ENCODE peak calls at places on chromosomes 1 and 21, in ten cellular contexts. One of them, this sample, is unnamed.

GRCh38 chr1:58764294-58764978 is 19.4 kb downstream of the JUN start:
- DNase-seq in breast epithelium: no peak
- DNase-seq in neural progenitor cell: no peak
- DNase-seq in SJSA1: peak; percentile 56
- DNase-seq in IMR-90: peak; percentile 90
- DNase-seq in pancreas: no peak
- DNase-seq in heart left ventricle: no peak
- DNase-seq in PC-3: peak; percentile 70
- DNase-seq in fibroblast of lung: peak; percentile 72
- DNase-seq in transverse colon: no peak
- DNase-seq in this sample: no peak

GRCh38 chr1:179002552-179003345 is 22.9 kb upstream of the FAM20B start:
- DNase-seq in breast epithelium: no peak
- DNase-seq in neural progenitor cell: peak; percentile 93
- DNase-seq in SJSA1: peak; percentile 82
- DNase-seq in IMR-90: peak; percentile 52
- DNase-seq in pancreas: peak; percentile 44
- DNase-seq in heart left ventricle: peak; percentile 71
- DNase-seq in PC-3: peak; percentile 68
- DNase-seq in fibroblast of lung: peak; percentile 67
- DNase-seq in transverse colon: peak; percentile 79
- DNase-seq in this sample: peak; percentile 88

GRCh38 chr1:90964444-90965035 is 57.3 kb downstream of the ZNF644 start:
- DNase-seq in breast epithelium: no peak
- DNase-seq in neural progenitor cell: peak; percentile 15
- DNase-seq in SJSA1: no peak
- DNase-seq in IMR-90: peak; percentile 21
- DNase-seq in pancreas: no peak
- DNase-seq in heart left ventricle: no peak
- DNase-seq in PC-3: peak; percentile 44
- DNase-seq in fibroblast of lung: peak; percentile 46
- DNase-seq in transverse colon: no peak
- DNase-seq in this sample: peak; percentile 49

GRCh38 chr1:161484613-161485012 is 20.6 kb upstream of the FCGR2A start:
- DNase-seq in breast epithelium: no peak
- DNase-seq in neural progenitor cell: no peak
- DNase-seq in SJSA1: no peak
- DNase-seq in IMR-90: no peak
- DNase-seq in pancreas: no peak
- DNase-seq in heart left ventricle: no peak
- DNase-seq in PC-3: peak; percentile 37
- DNase-seq in fibroblast of lung: no peak
- DNase-seq in transverse colon: no peak
- DNase-seq in this sample: no peak

GRCh38 chr1:7785108-7785507 is 1.0 kb downstream of the PER3 start:
- DNase-seq in breast epithelium: no peak
- DNase-seq in neural progenitor cell: no peak
- DNase-seq in SJSA1: no peak
- DNase-seq in IMR-90: no peak
- DNase-seq in pancreas: no peak
- DNase-seq in heart left ventricle: no peak
- DNase-seq in PC-3: no peak
- DNase-seq in fibroblast of lung: no peak
- DNase-seq in transverse colon: no peak
- DNase-seq in this sample: no peak

GRCh38 chr1:156608981-156609380 is 7.7 kb upstream of the GPATCH4 start:
- DNase-seq in breast epithelium: no peak
- DNase-seq in neural progenitor cell: peak; percentile 58
- DNase-seq in SJSA1: no peak
- DNase-seq in IMR-90: no peak
- DNase-seq in pancreas: no peak
- DNase-seq in heart left ventricle: no peak
- DNase-seq in PC-3: peak; percentile 74
- DNase-seq in fibroblast of lung: no peak
- DNase-seq in transverse colon: peak; percentile 43
- DNase-seq in this sample: peak; percentile 58

GRCh38 chr1:53715478-53715877 is 23.5 kb downstream of the GLIS1 start:
- DNase-seq in breast epithelium: no peak
- DNase-seq in neural progenitor cell: peak; percentile 77
- DNase-seq in SJSA1: peak; percentile 72
- DNase-seq in IMR-90: peak; percentile 14
- DNase-seq in pancreas: no peak
- DNase-seq in heart left ventricle: no peak
- DNase-seq in PC-3: peak; percentile 31
- DNase-seq in fibroblast of lung: peak; percentile 39
- DNase-seq in transverse colon: no peak
- DNase-seq in this sample: no peak

GRCh38 chr1:233440952-233441401 is 113.5 kb downstream of the MAP3K21 start:
- DNase-seq in breast epithelium: no peak
- DNase-seq in neural progenitor cell: peak; percentile 87
- DNase-seq in SJSA1: no peak
- DNase-seq in IMR-90: peak; percentile 28
- DNase-seq in pancreas: peak; percentile 18
- DNase-seq in heart left ventricle: no peak
- DNase-seq in PC-3: peak; percentile 96
- DNase-seq in fibroblast of lung: peak; percentile 68
- DNase-seq in transverse colon: no peak
- DNase-seq in this sample: peak; percentile 78

GRCh38 chr1:52473039-52473438 is 68.6 kb downstream of the PRPF38A start:
- DNase-seq in breast epithelium: no peak
- DNase-seq in neural progenitor cell: no peak
- DNase-seq in SJSA1: no peak
- DNase-seq in IMR-90: no peak
- DNase-seq in pancreas: no peak
- DNase-seq in heart left ventricle: no peak
- DNase-seq in PC-3: no peak
- DNase-seq in fibroblast of lung: no peak
- DNase-seq in transverse colon: no peak
- DNase-seq in this sample: no peak

GRCh38 chr1:241639040-241639652 is 1.0 kb downstream of the CHML start:
- DNase-seq in breast epithelium: peak; percentile 21
- DNase-seq in neural progenitor cell: no peak
- DNase-seq in SJSA1: peak; percentile 78
- DNase-seq in IMR-90: peak; percentile 23
- DNase-seq in pancreas: no peak
- DNase-seq in heart left ventricle: no peak
- DNase-seq in PC-3: peak; percentile 53
- DNase-seq in fibroblast of lung: peak; percentile 22
- DNase-seq in transverse colon: no peak
- DNase-seq in this sample: peak; percentile 21

GRCh38 chr1:160862151-160863061 is at the start of gene CD244:
- DNase-seq in breast epithelium: no peak
- DNase-seq in neural progenitor cell: no peak
- DNase-seq in SJSA1: no peak
- DNase-seq in IMR-90: no peak
- DNase-seq in pancreas: no peak
- DNase-seq in heart left ventricle: peak; percentile 34
- DNase-seq in PC-3: peak; percentile 64
- DNase-seq in fibroblast of lung: no peak
- DNase-seq in transverse colon: peak; percentile 46
- DNase-seq in this sample: peak; percentile 57

GRCh38 chr1:41639332-41639936 is 155.0 kb upstream of the EDN2 start:
- DNase-seq in breast epithelium: no peak
- DNase-seq in neural progenitor cell: no peak
- DNase-seq in SJSA1: no peak
- DNase-seq in IMR-90: peak; percentile 90
- DNase-seq in pancreas: no peak
- DNase-seq in heart left ventricle: no peak
- DNase-seq in PC-3: no peak
- DNase-seq in fibroblast of lung: peak; percentile 63
- DNase-seq in transverse colon: no peak
- DNase-seq in this sample: no peak

GRCh38 chr1:224175615-224176014 is 7.4 kb upstream of the DEGS1 start:
- DNase-seq in breast epithelium: no peak
- DNase-seq in neural progenitor cell: peak; percentile 73
- DNase-seq in SJSA1: no peak
- DNase-seq in IMR-90: peak; percentile 5
- DNase-seq in pancreas: no peak
- DNase-seq in heart left ventricle: peak; percentile 34
- DNase-seq in PC-3: no peak
- DNase-seq in fibroblast of lung: no peak
- DNase-seq in transverse colon: no peak
- DNase-seq in this sample: no peak

GRCh38 chr1:111593403-111594127 is 26.0 kb upstream of the RAP1A start:
- DNase-seq in breast epithelium: no peak
- DNase-seq in neural progenitor cell: no peak
- DNase-seq in SJSA1: no peak
- DNase-seq in IMR-90: no peak
- DNase-seq in pancreas: no peak
- DNase-seq in heart left ventricle: peak; percentile 28
- DNase-seq in PC-3: no peak
- DNase-seq in fibroblast of lung: no peak
- DNase-seq in transverse colon: no peak
- DNase-seq in this sample: no peak

GRCh38 chr1:155977607-155978324 is 581 bp downstream of the ARHGEF2 start:
- DNase-seq in breast epithelium: peak; percentile 35
- DNase-seq in neural progenitor cell: peak; percentile 67
- DNase-seq in SJSA1: no peak
- DNase-seq in IMR-90: no peak
- DNase-seq in pancreas: no peak
- DNase-seq in heart left ventricle: peak; percentile 70
- DNase-seq in PC-3: peak; percentile 31
- DNase-seq in fibroblast of lung: no peak
- DNase-seq in transverse colon: peak; percentile 51
- DNase-seq in this sample: peak; percentile 31

GRCh38 chr1:67429011-67429527 is 1.1 kb downstream of the SERBP1 start:
- DNase-seq in breast epithelium: no peak
- DNase-seq in neural progenitor cell: peak; percentile 24
- DNase-seq in SJSA1: no peak
- DNase-seq in IMR-90: no peak
- DNase-seq in pancreas: peak; percentile 14
- DNase-seq in heart left ventricle: no peak
- DNase-seq in PC-3: peak; percentile 32
- DNase-seq in fibroblast of lung: peak; percentile 21
- DNase-seq in transverse colon: no peak
- DNase-seq in this sample: peak; percentile 34

GRCh38 chr1:59116920-59117542 is 179.9 kb upstream of the FGGY start:
- DNase-seq in breast epithelium: no peak
- DNase-seq in neural progenitor cell: peak; percentile 66
- DNase-seq in SJSA1: peak; percentile 64
- DNase-seq in IMR-90: peak; percentile 56
- DNase-seq in pancreas: no peak
- DNase-seq in heart left ventricle: no peak
- DNase-seq in PC-3: peak; percentile 44
- DNase-seq in fibroblast of lung: peak; percentile 49
- DNase-seq in transverse colon: no peak
- DNase-seq in this sample: no peak

GRCh38 chr1:192793983-192794767 is 14.7 kb upstream of the RGS2 start:
- DNase-seq in breast epithelium: no peak
- DNase-seq in neural progenitor cell: no peak
- DNase-seq in SJSA1: no peak
- DNase-seq in IMR-90: peak; percentile 51
- DNase-seq in pancreas: no peak
- DNase-seq in heart left ventricle: no peak
- DNase-seq in PC-3: no peak
- DNase-seq in fibroblast of lung: no peak
- DNase-seq in transverse colon: no peak
- DNase-seq in this sample: no peak

DNA sequence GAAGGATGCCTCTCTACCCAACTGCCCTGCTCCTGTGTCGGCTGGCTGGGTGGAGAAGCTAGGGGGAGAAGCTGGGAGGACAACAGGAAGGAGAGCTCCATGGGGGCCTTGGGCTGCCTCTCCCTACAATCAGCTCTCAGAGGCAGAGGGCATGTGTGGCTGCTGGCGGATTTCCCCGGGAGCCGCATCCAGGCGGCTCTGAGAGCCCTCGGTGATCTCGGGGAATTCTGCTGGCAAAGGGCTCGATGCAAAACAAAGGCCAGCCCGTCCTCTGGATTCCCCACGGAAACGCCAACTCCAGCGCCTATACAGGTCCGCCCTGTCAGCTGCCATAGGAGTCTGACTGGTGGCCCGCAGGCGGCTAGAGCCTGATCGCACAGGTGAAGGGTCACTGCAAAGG is 26.4 kb upstream of the EVA1B start:
- DNase-seq in breast epithelium: peak; percentile 50
- DNase-seq in neural progenitor cell: no peak
- DNase-seq in SJSA1: no peak
- DNase-seq in IMR-90: no peak
- DNase-seq in pancreas: no peak
- DNase-seq in heart left ventricle: peak; percentile 37
- DNase-seq in PC-3: no peak
- DNase-seq in fibroblast of lung: no peak
- DNase-seq in transverse colon: no peak
- DNase-seq in this sample: no peak
- H3K4me1 ChIP-seq in breast epithelium: peaks cover 23% of the 10 kb centered on the region
- H3K4me1 ChIP-seq in neural progenitor cell: peaks cover 18% of the 10 kb centered on the region
- H3K4me1 ChIP-seq in SJSA1: peaks cover 50% of the 10 kb centered on the region
- H3K4me1 ChIP-seq in IMR-90: peaks cover 45% of the 10 kb centered on the region
- H3K4me1 ChIP-seq in pancreas: no peaks in the 10 kb centered on the region
- H3K4me1 ChIP-seq in heart left ventricle: peaks cover 18% of the 10 kb centered on the region
- H3K4me1 ChIP-seq in PC-3: peaks cover 49% of the 10 kb centered on the region
- H3K4me1 ChIP-seq in fibroblast of lung: peaks cover 48% of the 10 kb centered on the region
- H3K4me1 ChIP-seq in transverse colon: peaks cover 4% of the 10 kb centered on the region
- H3K4me1 ChIP-seq in this sample: no peaks in the 10 kb centered on the region

DNA sequence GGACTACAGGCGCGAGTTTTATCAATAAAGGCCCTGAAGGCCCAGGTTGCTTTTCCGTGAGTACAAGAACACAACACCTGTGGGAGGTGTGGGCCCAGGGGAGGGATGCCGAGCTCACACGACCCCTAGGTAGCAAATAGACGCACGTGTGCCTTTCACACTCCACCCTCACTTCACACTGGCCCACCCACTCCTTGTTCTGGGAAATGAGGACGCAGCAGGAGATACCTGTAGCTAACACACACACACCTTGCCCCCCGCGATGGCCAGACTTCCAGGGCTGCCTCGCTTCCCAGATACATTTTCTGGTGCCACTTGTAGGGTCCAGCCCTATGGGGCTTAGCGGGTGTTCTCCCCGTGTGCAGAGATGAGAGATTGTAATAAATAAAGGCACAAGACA is 4.3 kb upstream of the CCDC27 start:
- DNase-seq in breast epithelium: no peak
- DNase-seq in neural progenitor cell: no peak
- DNase-seq in SJSA1: no peak
- DNase-seq in IMR-90: no peak
- DNase-seq in pancreas: no peak
- DNase-seq in heart left ventricle: no peak
- DNase-seq in PC-3: no peak
- DNase-seq in fibroblast of lung: no peak
- DNase-seq in transverse colon: no peak
- DNase-seq in this sample: no peak
- H3K4me3 ChIP-seq in breast epithelium: peak overlapping the region; percentile 86
- H3K4me3 ChIP-seq in neural progenitor cell: no peak overlapping the region
- H3K4me3 ChIP-seq in SJSA1: no peak overlapping the region
- H3K4me3 ChIP-seq in IMR-90: no peak overlapping the region
- H3K4me3 ChIP-seq in pancreas: no peak overlapping the region
- H3K4me3 ChIP-seq in heart left ventricle: peak overlapping the region; percentile 85
- H3K4me3 ChIP-seq in PC-3: peak overlapping the region; percentile 87
- H3K4me3 ChIP-seq in fibroblast of lung: peak overlapping the region; percentile 73
- H3K4me3 ChIP-seq in transverse colon: peak overlapping the region; percentile 82
- H3K4me3 ChIP-seq in this sample: no peak overlapping the region

GRCh38 chr1:16724718-16725438 is 15.4 kb upstream of the RNU1-4 start:
- DNase-seq in breast epithelium: peak; percentile 28
- DNase-seq in neural progenitor cell: peak; percentile 16
- DNase-seq in SJSA1: peak; percentile 65
- DNase-seq in IMR-90: no peak
- DNase-seq in pancreas: peak; percentile 26
- DNase-seq in heart left ventricle: peak; percentile 27
- DNase-seq in PC-3: peak; percentile 1
- DNase-seq in fibroblast of lung: no peak
- DNase-seq in transverse colon: peak; percentile 13
- DNase-seq in this sample: no peak
- H3K27me3 ChIP-seq in breast epithelium: peaks cover 13% of the 10 kb centered on the region
- H3K27me3 ChIP-seq in neural progenitor cell: peaks cover 9% of the 10 kb centered on the region
- H3K27me3 ChIP-seq in SJSA1: peaks cover 21% of the 10 kb centered on the region
- H3K27me3 ChIP-seq in IMR-90: peaks cover 64% of the 10 kb centered on the region
- H3K27me3 ChIP-seq in pancreas: no peaks in the 10 kb centered on the region
- H3K27me3 ChIP-seq in heart left ventricle: peaks cover 16% of the 10 kb centered on the region
- H3K27me3 ChIP-seq in PC-3: peaks cover 5% of the 10 kb centered on the region
- H3K27me3 ChIP-seq in fibroblast of lung: peaks cover 9% of the 10 kb centered on the region
- H3K27me3 ChIP-seq in transverse colon: peaks cover 25% of the 10 kb centered on the region
- H3K27me3 ChIP-seq in this sample: peaks cover 11% of the 10 kb centered on the region

GRCh38 chr21:34814529-34814951 is 145.7 kb downstream of the CLIC6 start:
- DNase-seq in breast epithelium: peak; percentile 85
- DNase-seq in neural progenitor cell: no peak
- DNase-seq in SJSA1: peak; percentile 18
- DNase-seq in IMR-90: no peak
- DNase-seq in pancreas: no peak
- DNase-seq in heart left ventricle: no peak
- DNase-seq in PC-3: no peak
- DNase-seq in fibroblast of lung: no peak
- DNase-seq in transverse colon: no peak
- DNase-seq in this sample: no peak
- H3K4me1 ChIP-seq in breast epithelium: peaks cover 55% of the 10 kb centered on the region
- H3K4me1 ChIP-seq in neural progenitor cell: peaks cover 22% of the 10 kb centered on the region
- H3K4me1 ChIP-seq in SJSA1: peaks cover 67% of the 10 kb centered on the region
- H3K4me1 ChIP-seq in IMR-90: peaks cover 82% of the 10 kb centered on the region
- H3K4me1 ChIP-seq in pancreas: no peaks in the 10 kb centered on the region
- H3K4me1 ChIP-seq in heart left ventricle: no peaks in the 10 kb centered on the region
- H3K4me1 ChIP-seq in PC-3: peaks cover 61% of the 10 kb centered on the region
- H3K4me1 ChIP-seq in fibroblast of lung: peaks cover 66% of the 10 kb centered on the region
- H3K4me1 ChIP-seq in transverse colon: no peaks in the 10 kb centered on the region
- H3K4me1 ChIP-seq in this sample: peaks cover 15% of the 10 kb centered on the region